ENCODE peak calls at places on chromosomes 12 and 14, in five cellular contexts. R is left lung; L is Panc1; H is heart left ventricle; F is stimulated activated naive B cell treated with anti-CD40 and anti-IgM and Interleukin-4, amounts not matched to agents 10 μg/mL and 1 μg/mL and 100 μg/mL, for 72 hours. J is an unnamed sample.

GRCh38 chr12:57853864-57854556 is 7.5 kb upstream of the CTDSP2 start:
- ATAC-seq in F (no peak), R (no peak), H (no peak), L (no peak), J (no peak)

GRCh38 chr14:103008768-103009342 is 48.5 kb downstream of the CDC42BPB start:
- ATAC-seq in F (no peak), R (no peak), H (peak), L (no peak), J (no peak)

GRCh38 chr12:81610955-81611889 is 147.9 kb downstream of the PPFIA2 start:
- ATAC-seq in F (no peak), L (peak), R (no peak), H (peak), J (peak)

GRCh38 chr12:119381471-119382235 is 47.1 kb downstream of the CCDC60 start:
- ATAC-seq in L (no peak), H (peak), F (no peak), R (no peak), J (no peak)

GRCh38 chr12:43812042-43812441 is 5.9 kb upstream of the TWF1 start:
- ATAC-seq in H (no peak), L (no peak), F (no peak), R (no peak), J (no peak)

GRCh38 chr12:30178948-30179347 is 395.2 kb upstream of the TMTC1 start:
- ATAC-seq in H (no peak), R (no peak), F (no peak), L (no peak), J (no peak)

GRCh38 chr14:81265641-81266169 is 44.9 kb upstream of the GTF2A1 start:
- ATAC-seq in H (no peak), R (no peak), F (no peak), L (no peak), J (no peak)

GRCh38 chr12:48780381-48781025 is 8.4 kb downstream of the ADCY6 start:
- ATAC-seq in F (no peak), L (no peak), R (no peak), H (peak), J (no peak)

GRCh38 chr12:104784592-104784991 is 173.5 kb downstream of the SLC41A2 start:
- ATAC-seq in H (no peak), L (no peak), R (no peak), F (no peak), J (no peak)

GRCh38 chr14:65961004-65961403 is 525.2 kb upstream of the CCDC196 start:
- ATAC-seq in F (peak), L (no peak), H (peak), R (peak), J (peak)

GRCh38 chr12:101924647-101925046 is 47.3 kb downstream of the DRAM1 start:
- ATAC-seq in R (peak), H (no peak), F (no peak), L (no peak), J (no peak)

GRCh38 chr12:85422766-85423165 is 142.7 kb downstream of the ALX1 start:
- ATAC-seq in R (no peak), F (no peak), H (no peak), L (no peak), J (no peak)

GRCh38 chr14:100439781-100440180 is 116.6 kb downstream of the SLC25A47 start:
- ATAC-seq in L (peak), R (peak), F (no peak), H (no peak), J (no peak)

GRCh38 chr12:34390171-34390841 is 368.0 kb downstream of the ALG10 start:
- ATAC-seq in R (no peak), F (no peak), L (no peak), H (no peak), J (no peak)

GRCh38 chr12:127146991-127147718 is 1119.8 kb upstream of the TMEM132C start:
- ATAC-seq in H (no peak), R (no peak), F (no peak), L (no peak), J (no peak)

GRCh38 chr12:32589165-32589891 is 89.8 kb upstream of the DNM1L start:
- ATAC-seq in F (peak), L (no peak), H (no peak), R (peak), J (no peak)

GRCh38 chr14:82667501-82667900 is 1133.8 kb upstream of the SEL1L start:
- ATAC-seq in R (no peak), H (no peak), L (no peak), F (no peak), J (no peak)